ENCODE peak calls at places on chromosomes 12 and 14, in nine cellular contexts. K is colonic mucosa, Q is K562, C is heart right ventricle, X is tibial artery, W is PC-3, Y is IMR-90, L is H9, A is right cardiac atrium. F is an unnamed sample. For H3K27me3 and H3K4me1, the result is how much of the 10 kb centered on the place peaks cover.

GRCh38 chr12:83666690-83667089 is 980.0 kb downstream of the TMTC2 start:
- DNase-seq in K (no peak), Q (no peak), C (no peak), X (no peak), W (no peak), Y (no peak), L (no peak), A (no peak), F (no peak)

GRCh38 chr14:30656190-30656632 is 34.1 kb downstream of the SCFD1 start:
- DNase-seq in K (peak), Q (no peak), C (no peak), X (no peak), W (peak), Y (peak), L (peak), A (peak), F (peak)

GRCh38 chr12:45981075-45981837 is 9.1 kb downstream of the SCAF11 start:
- DNase-seq in K (no peak), Q (no peak), C (no peak), X (no peak), W (peak), Y (no peak), L (no peak), A (no peak), F (no peak)

GRCh38 chr12:48881652-48882324 is 16.1 kb upstream of the RND1 start:
- DNase-seq in K (no peak), Q (no peak), C (no peak), X (no peak), W (no peak), Y (no peak), L (no peak), A (no peak), F (peak)

GRCh38 chr14:54147285-54147684 is 190.7 kb upstream of the BMP4 start:
- DNase-seq in K (no peak), Q (no peak), C (no peak), X (no peak), W (peak), Y (peak), L (no peak), A (no peak), F (peak)

GRCh38 chr12:96907681-96908163 is 665 bp downstream of the NEDD1 start:
- DNase-seq in K (peak), Q (peak), C (no peak), X (no peak), W (no peak), Y (peak), L (peak), A (peak), F (peak)

GRCh38 chr14:22634233-22634632 is 9.9 kb downstream of the OR6J1 start:
- DNase-seq in K (no peak), Q (no peak), C (no peak), X (no peak), W (no peak), Y (no peak), L (no peak), A (no peak), F (no peak)

GRCh38 chr12:65822732-65823480 is 1.4 kb upstream of the HMGA2 start:
- DNase-seq in K (peak), Q (no peak), C (no peak), X (no peak), W (peak), Y (peak), L (peak), A (peak), F (peak)

GRCh38 chr14:88821888-88822287 is 2.6 kb upstream of the TTC8 start:
- DNase-seq in K (no peak), Q (no peak), C (no peak), X (no peak), W (no peak), Y (no peak), L (no peak), A (no peak), F (no peak)

GRCh38 chr14:92956961-92957360 is 34.0 kb downstream of the CHGA start:
- DNase-seq in K (no peak), Q (no peak), C (no peak), X (no peak), W (no peak), Y (no peak), L (no peak), A (peak), F (no peak)

DNA sequence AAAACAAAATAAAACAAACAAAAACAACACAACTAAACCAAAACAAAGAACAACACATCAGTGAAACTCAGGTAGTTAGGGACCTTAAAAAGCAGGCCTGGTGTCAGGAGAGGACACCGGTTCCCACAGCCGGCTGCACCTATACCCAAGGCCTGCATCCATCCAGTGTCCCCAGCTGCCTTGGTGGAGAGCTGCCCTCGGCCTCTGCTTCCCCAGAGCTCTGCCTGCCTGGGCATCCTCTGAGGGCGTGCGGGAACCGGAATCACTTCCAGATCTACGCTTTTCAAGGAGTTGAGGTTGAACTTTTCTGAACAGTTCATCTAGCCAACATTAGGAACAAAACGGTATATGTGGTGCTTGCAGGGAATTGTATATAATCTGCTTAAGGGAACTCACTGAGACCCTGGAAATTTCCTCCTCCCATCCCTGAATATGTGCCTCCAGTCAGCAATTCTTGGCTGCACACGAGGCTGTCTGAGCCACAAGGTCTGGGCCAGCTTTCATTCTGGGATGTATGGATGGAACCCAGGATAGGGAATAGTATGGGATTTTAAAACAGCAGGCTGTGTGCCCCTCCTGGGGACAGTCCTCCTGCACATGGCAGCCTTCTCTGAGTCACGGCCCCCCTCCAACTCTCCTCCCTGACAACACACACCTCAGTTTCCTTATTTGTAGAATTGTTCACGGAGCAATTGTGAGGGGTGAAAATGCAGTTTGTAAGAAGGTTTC is 319.0 kb upstream of the RTL1 start:
- DNase-seq in K (peak), Q (no peak), C (no peak), X (no peak), W (no peak), Y (no peak), L (peak), A (no peak), F (no peak)
- H3K27me3 ChIP-seq in K (under half), Q (under half), C (under half), X (under half), W (under half), Y (under half), L (under half), A (under half), F (under half)

GRCh38 chr12:57687862-57688261 is 6.1 kb upstream of the OS9 start:
- DNase-seq in K (no peak), Q (no peak), C (no peak), X (no peak), W (no peak), Y (no peak), L (no peak), A (no peak), F (no peak)
- H3K4me1 ChIP-seq in K (under half), Q (under half), C (under half), X (under half), W (under half), Y (under half), L (under half), A (under half), F (under half)

GRCh38 chr12:78981-79380 is 12.4 kb downstream of the IQSEC3 start:
- DNase-seq in K (no peak), Q (no peak), C (no peak), X (no peak), W (no peak), Y (no peak), L (peak), A (no peak), F (no peak)

GRCh38 chr12:85191-85666 is 18.7 kb downstream of the IQSEC3 start:
- DNase-seq in K (no peak), Q (no peak), C (no peak), X (no peak), W (no peak), Y (no peak), L (peak), A (no peak), F (no peak)

GRCh38 chr12:80681-81190 is 14.2 kb downstream of the IQSEC3 start:
- DNase-seq in K (no peak), Q (no peak), C (no peak), X (no peak), W (no peak), Y (no peak), L (peak), A (no peak), F (no peak)

GRCh38 chr12:84056-84455 is 17.5 kb downstream of the IQSEC3 start:
- DNase-seq in K (no peak), Q (no peak), C (no peak), X (no peak), W (no peak), Y (no peak), L (peak), A (no peak), F (no peak)

GRCh38 chr12:82740-83139 is 16.2 kb downstream of the IQSEC3 start:
- DNase-seq in K (no peak), Q (no peak), C (no peak), X (no peak), W (no peak), Y (no peak), L (no peak), A (no peak), F (no peak)
- H3K27me3 ChIP-seq in K (under half), Q (under half), C (under half), X (under half), W (half or more), Y (half or more), L (under half), A (under half), F (under half)

GRCh38 chr14:50222061-50222613 is 9.2 kb downstream of the SOS2 start:
- DNase-seq in K (no peak), Q (no peak), C (no peak), X (no peak), W (no peak), Y (peak), L (no peak), A (no peak), F (no peak)

GRCh38 chr14:50225067-50225973 is 6.1 kb downstream of the SOS2 start:
- DNase-seq in K (no peak), Q (no peak), C (no peak), X (no peak), W (peak), Y (peak), L (no peak), A (no peak), F (peak)

GRCh38 chr14:50229646-50230045 is 1.7 kb downstream of the SOS2 start:
- DNase-seq in K (no peak), Q (no peak), C (no peak), X (no peak), W (no peak), Y (no peak), L (no peak), A (no peak), F (no peak)

GRCh38 chr14:50228313-50228712 is 3.1 kb downstream of the SOS2 start:
- DNase-seq in K (no peak), Q (no peak), C (no peak), X (no peak), W (no peak), Y (no peak), L (no peak), A (no peak), F (no peak)

GRCh38 chr14:50225974-50226297 is 5.4 kb downstream of the SOS2 start:
- DNase-seq in K (no peak), Q (no peak), C (no peak), X (no peak), W (no peak), Y (no peak), L (no peak), A (no peak), F (no peak)
- H3K4me1 ChIP-seq in K (under half), Q (under half), C (under half), X (half or more), W (under half), Y (under half), L (under half), A (under half), F (under half)

F was measured in thyroid gland.